ENCODE peak calls at places on chromosomes 11 and 22, in seven cellular contexts. H is NCI-H1092, V is MV-4-11, Y is upper lobe of right lung, Z is HFF-Myc, J is left cardiac atrium, D is germinal center. E is an unnamed sample.

GRCh38 chr22:36377022-36377631 is 10.6 kb downstream of the MYH9 start:
- DNase-seq in H (no peak), V (no peak), Y (no peak), Z (no peak), J (no peak), D (peak), E (no peak)

GRCh38 chr11:75214411-75214821 is 26.2 kb upstream of the TPBGL start:
- DNase-seq in H (peak), V (peak), Y (peak), Z (peak), J (peak), D (peak), E (peak)

GRCh38 chr22:24541681-24542515 is 13.0 kb downstream of the GUCD1 start:
- DNase-seq in H (no peak), V (no peak), Y (no peak), Z (no peak), J (no peak), D (no peak), E (no peak)

GRCh38 chr11:66289548-66290331 is 797 bp upstream of the YIF1A start:
- DNase-seq in H (no peak), V (peak), Y (peak), Z (no peak), J (peak), D (peak), E (peak)

GRCh38 chr11:65962136-65962564 is 616 bp downstream of the SART1 start:
- DNase-seq in H (no peak), V (no peak), Y (no peak), Z (no peak), J (no peak), D (no peak), E (no peak)

GRCh38 chr11:9862981-9863380 is 199.1 kb downstream of the SWAP70 start:
- DNase-seq in H (no peak), V (no peak), Y (no peak), Z (no peak), J (no peak), D (no peak), E (peak)

GRCh38 chr11:82858556-82859091 is 41.6 kb downstream of the PRCP start:
- DNase-seq in H (no peak), V (no peak), Y (no peak), Z (peak), J (no peak), D (no peak), E (no peak)

GRCh38 chr11:29634248-29634647 is 382.6 kb downstream of the KCNA4 start:
- DNase-seq in H (no peak), V (no peak), Y (no peak), Z (no peak), J (no peak), D (no peak), E (no peak)

GRCh38 chr22:27252282-27253049 is 549.1 kb downstream of the MN1 start:
- DNase-seq in H (no peak), V (peak), Y (no peak), Z (peak), J (peak), D (no peak), E (no peak)

GRCh38 chr11:74022541-74022940 is 13.7 kb upstream of the UCP3 start:
- DNase-seq in H (no peak), V (peak), Y (no peak), Z (no peak), J (no peak), D (no peak), E (no peak)

GRCh38 chr11:34397120-34397519 is 39.3 kb upstream of the ABTB2 start:
- DNase-seq in H (no peak), V (no peak), Y (no peak), Z (no peak), J (no peak), D (no peak), E (no peak)

GRCh38 chr11:106121570-106122320 is 44.3 kb downstream of the AASDHPPT start:
- DNase-seq in H (no peak), V (no peak), Y (no peak), Z (no peak), J (no peak), D (no peak), E (no peak)

GRCh38 chr11:1232328-1233321 is 9.8 kb downstream of the MUC5B start:
- DNase-seq in H (no peak), V (no peak), Y (peak), Z (no peak), J (peak), D (no peak), E (no peak)

GRCh38 chr11:95695181-95695580 is 94.4 kb downstream of the FAM76B start:
- DNase-seq in H (no peak), V (no peak), Y (no peak), Z (no peak), J (no peak), D (no peak), E (no peak)

GRCh38 chr11:132988381-132988780 is 543.9 kb downstream of the OPCML start:
- DNase-seq in H (no peak), V (no peak), Y (no peak), Z (no peak), J (no peak), D (no peak), E (no peak)

GRCh38 chr11:77167791-77168190 is 39.7 kb downstream of the MYO7A start:
- DNase-seq in H (no peak), V (no peak), Y (no peak), Z (no peak), J (no peak), D (no peak), E (no peak)